ENCODE peak calls at places on chromosomes 1 and 21, in seven cellular contexts. Q, O, I, G, D, A and V are unnamed samples.

GRCh38 chr21:36909423-36909822 is 57.0 kb downstream of the HLCS start:
- DNase-seq in Q (no peak), D (no peak), I (no peak), O (no peak), A (no peak), G (no peak), V (no peak)

GRCh38 chr1:70503358-70503757 is 92.3 kb downstream of the CTH start:
- DNase-seq in A (no peak), O (no peak), Q (peak), G (no peak), D (no peak), I (no peak), V (peak)

GRCh38 chr1:78440381-78440793 is 50.4 kb upstream of the PTGFR start:
- DNase-seq in G (no peak), O (no peak), D (no peak), I (no peak), A (no peak), Q (peak), V (peak)

GRCh38 chr1:3540876-3541275 is 70.4 kb downstream of the MEGF6 start:
- DNase-seq in A (no peak), G (no peak), Q (no peak), O (no peak), I (no peak), D (no peak), V (no peak)

GRCh38 chr21:40905251-40905650 is 58.3 kb upstream of the DSCAM start:
- DNase-seq in D (no peak), O (no peak), Q (no peak), A (no peak), I (no peak), G (no peak), V (no peak)

GRCh38 chr1:87572008-87572407 is 243.3 kb downstream of the LMO4 start:
- DNase-seq in D (no peak), Q (no peak), A (no peak), G (no peak), O (no peak), I (no peak), V (no peak)

GRCh38 chr1:1776672-1777393 is 1.4 kb downstream of the NADK start:
- DNase-seq in D (no peak), I (no peak), Q (no peak), G (no peak), A (peak), O (no peak), V (no peak)

GRCh38 chr1:83905315-83905907 is 93.5 kb downstream of the TTLL7 start:
- DNase-seq in O (no peak), I (no peak), G (no peak), D (no peak), Q (peak), A (no peak), V (peak)

GRCh38 chr1:5683446-5683845 is 308.8 kb downstream of the NPHP4 start:
- DNase-seq in O (no peak), Q (no peak), D (no peak), G (no peak), I (no peak), A (no peak), V (no peak)

GRCh38 chr1:162094271-162094670 is 24.8 kb downstream of the NOS1AP start:
- DNase-seq in D (no peak), G (no peak), A (no peak), O (no peak), I (no peak), Q (peak), V (no peak)

GRCh38 chr21:28509031-28509430 is 483.6 kb downstream of the LTN1 start:
- DNase-seq in A (no peak), D (no peak), I (no peak), Q (no peak), O (no peak), G (no peak), V (no peak)

GRCh38 chr1:218342091-218342490 is 3.0 kb upstream of the TGFB2 start:
- DNase-seq in O (no peak), Q (no peak), G (no peak), I (no peak), D (no peak), A (no peak), V (no peak)

GRCh38 chr1:98147280-98147679 is 226.4 kb upstream of the DPYD start:
- DNase-seq in A (no peak), D (no peak), Q (no peak), I (no peak), G (no peak), O (no peak), V (no peak)

GRCh38 chr1:162136760-162137537 is 67.5 kb downstream of the NOS1AP start:
- DNase-seq in D (no peak), I (no peak), O (no peak), G (no peak), A (no peak), Q (peak), V (peak)